ENCODE peak calls at places on chromosomes 16 and 17, in six cellular contexts. K is omental fat pad; O is kidney epithelial cell; H is stimulated activated CD8-positive, alpha-beta memory T cell treated with anti-CD3 and anti-CD28 coated beads, Interleukin-7, amount 100 ng/mL, for 1 hour; B is H7; D is A172. I is an unnamed sample.

GRCh38 chr17:40447148-40447644 is 3.9 kb downstream of the IGFBP4 start:
- DNase-seq in O (no peak), H (no peak), B (no peak), D (no peak), K (no peak), I (no peak)

GRCh38 chr16:86872833-86873232 is 294.5 kb downstream of the FOXL1 start:
- DNase-seq in O (no peak), D (no peak), K (no peak), H (no peak), B (peak), I (no peak)

GRCh38 chr16:57264950-57265371 is 19.5 kb downstream of the PLLP start:
- DNase-seq in H (no peak), O (no peak), B (peak), K (no peak), D (no peak), I (no peak)

GRCh38 chr17:19318611-19319010 is 43.9 kb downstream of the B9D1 start:
- DNase-seq in K (no peak), B (no peak), D (no peak), H (no peak), O (no peak), I (no peak)

GRCh38 chr17:66466933-66467367 is 164.5 kb downstream of the PRKCA start:
- DNase-seq in D (peak), K (no peak), O (peak), B (no peak), H (no peak), I (peak)

GRCh38 chr17:73255671-73256181 is 6.0 kb downstream of the CPSF4L start:
- DNase-seq in O (no peak), H (peak), B (peak), D (peak), K (peak), I (no peak)

GRCh38 chr17:77254961-77255741 is 114.4 kb downstream of the SEC14L1 start:
- DNase-seq in H (no peak), B (peak), K (no peak), D (peak), O (peak), I (no peak)

GRCh38 chr16:78729687-78730086 is 630.2 kb downstream of the WWOX start:
- DNase-seq in B (no peak), O (no peak), K (no peak), D (no peak), H (no peak), I (no peak)

GRCh38 chr16:89049484-89050118 is 44.1 kb upstream of the ACSF3 start:
- DNase-seq in B (no peak), D (no peak), H (no peak), K (no peak), O (no peak), I (no peak)

GRCh38 chr16:68233085-68233834 is 2.7 kb downstream of the ESRP2 start:
- DNase-seq in B (no peak), H (no peak), O (no peak), D (no peak), K (no peak), I (no peak)

I was measured in right atrium auricular region.